ENCODE peak calls at places on chromosome 9, in five cellular contexts. One of them, this sample, is unnamed.

GRCh38 chr9:100111235-100111634 is 12.2 kb downstream of the INVS start:
- DNase-seq in left lung: peak
- DNase-seq in cardiac fibroblast: peak
- DNase-seq in CD8-positive, alpha-beta T cell: no peak
- DNase-seq in breast epithelium: no peak
- DNase-seq in this sample: peak

GRCh38 chr9:2987679-2988078 is 143.8 kb upstream of the PUM3 start:
- DNase-seq in left lung: no peak
- DNase-seq in cardiac fibroblast: no peak
- DNase-seq in CD8-positive, alpha-beta T cell: no peak
- DNase-seq in breast epithelium: no peak
- DNase-seq in this sample: no peak

GRCh38 chr9:109775516-109775915 is 4.5 kb upstream of the PALM2AKAP2 start:
- DNase-seq in left lung: no peak
- DNase-seq in cardiac fibroblast: peak
- DNase-seq in CD8-positive, alpha-beta T cell: no peak
- DNase-seq in breast epithelium: no peak
- DNase-seq in this sample: peak

GRCh38 chr9:71446499-71447411 is 321.6 kb downstream of the CEMIP2 start:
- DNase-seq in left lung: peak
- DNase-seq in cardiac fibroblast: peak
- DNase-seq in CD8-positive, alpha-beta T cell: no peak
- DNase-seq in breast epithelium: no peak
- DNase-seq in this sample: peak

GRCh38 chr9:29006603-29007002 is 1433.3 kb upstream of the C9orf72 start:
- DNase-seq in left lung: no peak
- DNase-seq in cardiac fibroblast: no peak
- DNase-seq in CD8-positive, alpha-beta T cell: no peak
- DNase-seq in breast epithelium: no peak
- DNase-seq in this sample: no peak

GRCh38 chr9:124812401-124813016 is 35.6 kb downstream of the OLFML2A start:
- DNase-seq in left lung: peak
- DNase-seq in cardiac fibroblast: peak
- DNase-seq in CD8-positive, alpha-beta T cell: no peak
- DNase-seq in breast epithelium: no peak
- DNase-seq in this sample: peak

GRCh38 chr9:132602207-132602606 is 19.8 kb downstream of the BARHL1 start:
- DNase-seq in left lung: no peak
- DNase-seq in cardiac fibroblast: no peak
- DNase-seq in CD8-positive, alpha-beta T cell: no peak
- DNase-seq in breast epithelium: no peak
- DNase-seq in this sample: no peak

GRCh38 chr9:37374892-37375291 is 47.6 kb upstream of the GRHPR start:
- DNase-seq in left lung: no peak
- DNase-seq in cardiac fibroblast: no peak
- DNase-seq in CD8-positive, alpha-beta T cell: no peak
- DNase-seq in breast epithelium: no peak
- DNase-seq in this sample: no peak

GRCh38 chr9:81318571-81318970 is 370.8 kb downstream of the TLE1 start:
- DNase-seq in left lung: no peak
- DNase-seq in cardiac fibroblast: peak
- DNase-seq in CD8-positive, alpha-beta T cell: no peak
- DNase-seq in breast epithelium: no peak
- DNase-seq in this sample: peak

GRCh38 chr9:36888551-36888950 is 145.5 kb downstream of the PAX5 start:
- DNase-seq in left lung: no peak
- DNase-seq in cardiac fibroblast: no peak
- DNase-seq in CD8-positive, alpha-beta T cell: no peak
- DNase-seq in breast epithelium: no peak
- DNase-seq in this sample: no peak

GRCh38 chr9:25397746-25398145 is 280.5 kb downstream of the TUSC1 start:
- DNase-seq in left lung: no peak
- DNase-seq in cardiac fibroblast: no peak
- DNase-seq in CD8-positive, alpha-beta T cell: no peak
- DNase-seq in breast epithelium: no peak
- DNase-seq in this sample: no peak

GRCh38 chr9:22975921-22976320 is 529.3 kb downstream of the DMRTA1 start:
- DNase-seq in left lung: no peak
- DNase-seq in cardiac fibroblast: peak
- DNase-seq in CD8-positive, alpha-beta T cell: no peak
- DNase-seq in breast epithelium: no peak
- DNase-seq in this sample: peak

GRCh38 chr9:133509179-133510083 is 15.3 kb downstream of the MYMK start:
- DNase-seq in left lung: peak
- DNase-seq in cardiac fibroblast: no peak
- DNase-seq in CD8-positive, alpha-beta T cell: peak
- DNase-seq in breast epithelium: no peak
- DNase-seq in this sample: no peak

GRCh38 chr9:83034587-83034986 is 28.4 kb downstream of the RASEF start:
- DNase-seq in left lung: no peak
- DNase-seq in cardiac fibroblast: no peak
- DNase-seq in CD8-positive, alpha-beta T cell: no peak
- DNase-seq in breast epithelium: no peak
- DNase-seq in this sample: peak

GRCh38 chr9:106961623-106962022 is 98.7 kb downstream of the ZNF462 start:
- DNase-seq in left lung: no peak
- DNase-seq in cardiac fibroblast: peak
- DNase-seq in CD8-positive, alpha-beta T cell: no peak
- DNase-seq in breast epithelium: no peak
- DNase-seq in this sample: no peak

GRCh38 chr9:133387680-133388079 is 11.5 kb downstream of the STKLD1 start:
- DNase-seq in left lung: no peak
- DNase-seq in cardiac fibroblast: no peak
- DNase-seq in CD8-positive, alpha-beta T cell: no peak
- DNase-seq in breast epithelium: peak
- DNase-seq in this sample: no peak

GRCh38 chr9:34139477-34140146 is 13.1 kb upstream of the DCAF12 start:
- DNase-seq in left lung: no peak
- DNase-seq in cardiac fibroblast: peak
- DNase-seq in CD8-positive, alpha-beta T cell: no peak
- DNase-seq in breast epithelium: no peak
- DNase-seq in this sample: peak

GRCh38 chr9:6007770-6008168 is 7.7 kb downstream of the RANBP6 start:
- DNase-seq in left lung: no peak
- DNase-seq in cardiac fibroblast: peak
- DNase-seq in CD8-positive, alpha-beta T cell: peak
- DNase-seq in breast epithelium: peak
- DNase-seq in this sample: peak

GRCh38 chr9:4117835-4118610 is 181.8 kb downstream of the GLIS3 start:
- DNase-seq in left lung: peak
- DNase-seq in cardiac fibroblast: no peak
- DNase-seq in CD8-positive, alpha-beta T cell: no peak
- DNase-seq in breast epithelium: no peak
- DNase-seq in this sample: no peak

GRCh38 chr9:93591706-93592388 is 15.5 kb downstream of the PHF2 start:
- DNase-seq in left lung: peak
- DNase-seq in cardiac fibroblast: no peak
- DNase-seq in CD8-positive, alpha-beta T cell: no peak
- DNase-seq in breast epithelium: no peak
- DNase-seq in this sample: no peak

GRCh38 chr9:127199001-127199791 is 65.4 kb upstream of the GARNL3 start:
- DNase-seq in left lung: no peak
- DNase-seq in cardiac fibroblast: peak
- DNase-seq in CD8-positive, alpha-beta T cell: peak
- DNase-seq in breast epithelium: peak
- DNase-seq in this sample: peak

GRCh38 chr9:75964431-75964830 is 74.0 kb downstream of the PCSK5 start:
- DNase-seq in left lung: no peak
- DNase-seq in cardiac fibroblast: peak
- DNase-seq in CD8-positive, alpha-beta T cell: no peak
- DNase-seq in breast epithelium: no peak
- DNase-seq in this sample: no peak

GRCh38 chr9:133514475-133515239 is 10.1 kb downstream of the MYMK start:
- DNase-seq in left lung: peak
- DNase-seq in cardiac fibroblast: no peak
- DNase-seq in CD8-positive, alpha-beta T cell: no peak
- DNase-seq in breast epithelium: no peak
- DNase-seq in this sample: no peak

GRCh38 chr9:110028281-110029075 is 179.5 kb downstream of the C9orf152 start:
- DNase-seq in left lung: no peak
- DNase-seq in cardiac fibroblast: peak
- DNase-seq in CD8-positive, alpha-beta T cell: no peak
- DNase-seq in breast epithelium: no peak
- DNase-seq in this sample: no peak

GRCh38 chr9:116286287-116286686 is 132.7 kb downstream of the PAPPA start:
- DNase-seq in left lung: no peak
- DNase-seq in cardiac fibroblast: no peak
- DNase-seq in CD8-positive, alpha-beta T cell: no peak
- DNase-seq in breast epithelium: no peak
- DNase-seq in this sample: no peak

GRCh38 chr9:112866662-112867274 is 23.9 kb downstream of the SLC46A2 start:
- DNase-seq in left lung: no peak
- DNase-seq in cardiac fibroblast: peak
- DNase-seq in CD8-positive, alpha-beta T cell: no peak
- DNase-seq in breast epithelium: no peak
- DNase-seq in this sample: peak

GRCh38 chr9:84216151-84216550 is 124.4 kb downstream of the SLC28A3 start:
- DNase-seq in left lung: no peak
- DNase-seq in cardiac fibroblast: peak
- DNase-seq in CD8-positive, alpha-beta T cell: no peak
- DNase-seq in breast epithelium: no peak
- DNase-seq in this sample: peak

GRCh38 chr9:133194597-133194996 is 14.5 kb downstream of the OBP2B start:
- DNase-seq in left lung: no peak
- DNase-seq in cardiac fibroblast: no peak
- DNase-seq in CD8-positive, alpha-beta T cell: no peak
- DNase-seq in breast epithelium: no peak
- DNase-seq in this sample: no peak

GRCh38 chr9:2260401-2261306 is 245.5 kb downstream of the SMARCA2 start:
- DNase-seq in left lung: no peak
- DNase-seq in cardiac fibroblast: peak
- DNase-seq in CD8-positive, alpha-beta T cell: no peak
- DNase-seq in breast epithelium: no peak
- DNase-seq in this sample: peak

GRCh38 chr9:124006448-124007156 is 5.0 kb upstream of the LHX2 start:
- DNase-seq in left lung: no peak
- DNase-seq in cardiac fibroblast: no peak
- DNase-seq in CD8-positive, alpha-beta T cell: no peak
- DNase-seq in breast epithelium: no peak
- DNase-seq in this sample: no peak

GRCh38 chr9:99967457-99967856 is 61.0 kb downstream of the STX17 start:
- DNase-seq in left lung: no peak
- DNase-seq in cardiac fibroblast: no peak
- DNase-seq in CD8-positive, alpha-beta T cell: no peak
- DNase-seq in breast epithelium: no peak
- DNase-seq in this sample: no peak

GRCh38 chr9:73845954-73846690 is 651.0 kb upstream of the RORB start:
- DNase-seq in left lung: no peak
- DNase-seq in cardiac fibroblast: no peak
- DNase-seq in CD8-positive, alpha-beta T cell: no peak
- DNase-seq in breast epithelium: no peak
- DNase-seq in this sample: no peak

GRCh38 chr9:132192728-132193127 is 30.9 kb downstream of the NTNG2 start:
- DNase-seq in left lung: no peak
- DNase-seq in cardiac fibroblast: no peak
- DNase-seq in CD8-positive, alpha-beta T cell: no peak
- DNase-seq in breast epithelium: no peak
- DNase-seq in this sample: no peak

DNA sequence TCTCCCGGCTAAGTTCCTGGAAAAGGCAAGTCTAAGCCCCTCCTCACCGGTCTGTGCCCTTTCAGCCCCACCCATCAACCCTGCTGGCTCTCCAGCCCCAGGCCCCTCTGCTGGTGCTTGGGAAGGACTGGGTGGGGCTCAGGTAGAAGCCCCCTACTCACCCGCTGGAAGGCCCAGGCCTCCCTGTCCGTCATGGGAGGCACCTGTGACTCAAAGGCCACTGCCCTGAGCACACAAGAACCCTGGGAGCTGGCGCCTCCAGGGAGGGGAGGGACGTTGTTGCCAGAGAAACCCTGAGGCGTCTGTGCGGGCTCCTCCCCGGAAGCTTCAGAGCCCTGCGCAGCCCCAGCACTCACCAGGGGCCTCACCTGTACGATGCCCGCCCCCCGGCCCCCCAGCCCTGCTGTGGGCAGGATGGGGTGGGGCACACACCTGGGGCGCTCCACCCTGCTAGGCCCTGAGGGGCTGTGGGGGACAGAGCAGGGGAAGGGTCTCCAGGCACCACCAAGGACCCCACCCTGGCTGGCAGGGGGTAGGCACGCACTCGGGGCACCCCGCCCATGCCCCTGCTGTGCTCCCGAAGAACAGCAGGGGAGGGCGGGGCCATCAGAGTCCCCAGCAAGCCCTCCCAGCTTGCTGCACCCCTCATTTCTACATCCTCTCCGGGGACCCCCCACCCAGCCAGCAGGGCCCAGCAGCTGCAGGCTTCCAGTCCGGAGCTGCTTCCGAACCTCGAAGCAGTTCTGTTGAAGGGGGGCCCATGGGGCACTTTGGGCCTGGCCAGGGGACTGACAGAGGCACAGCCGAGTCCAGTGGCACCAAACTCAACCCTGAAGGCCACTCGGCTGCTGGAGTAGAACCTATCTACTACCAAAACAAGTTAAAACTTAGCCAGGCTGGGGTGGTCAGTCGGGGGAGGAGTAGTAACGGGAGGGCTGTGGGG is 7.8 kb upstream of the CCDC187 start:
- DNase-seq in left lung: peak
- DNase-seq in cardiac fibroblast: no peak
- DNase-seq in CD8-positive, alpha-beta T cell: no peak
- DNase-seq in breast epithelium: no peak
- DNase-seq in this sample: no peak
- H3K4me3 ChIP-seq in left lung: no peak
- H3K4me3 ChIP-seq in cardiac fibroblast: no peak
- H3K4me3 ChIP-seq in CD8-positive, alpha-beta T cell: no peak
- H3K4me3 ChIP-seq in breast epithelium: no peak
- H3K4me3 ChIP-seq in this sample: no peak

DNA sequence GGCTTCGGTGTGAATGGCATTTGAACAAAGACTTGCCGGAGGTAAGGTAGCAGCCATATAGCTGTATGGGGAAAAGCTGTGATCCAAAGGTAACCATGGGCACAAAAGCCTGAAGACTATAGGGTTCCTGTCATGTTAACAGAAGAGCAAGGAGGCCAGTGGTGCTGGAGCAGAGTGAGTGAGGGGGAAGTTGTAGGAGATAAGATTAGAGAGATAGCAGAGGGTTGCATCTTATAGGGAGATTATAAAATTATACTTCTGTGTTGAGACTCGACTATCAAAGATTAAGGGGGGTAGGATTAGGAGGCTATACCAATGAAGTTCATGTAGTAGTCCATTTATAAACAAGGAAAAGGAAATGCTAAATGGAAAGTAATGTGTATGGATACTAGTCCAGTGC is 3.3 kb downstream of the NCBP1 start:
- DNase-seq in left lung: no peak
- DNase-seq in cardiac fibroblast: no peak
- DNase-seq in CD8-positive, alpha-beta T cell: no peak
- DNase-seq in breast epithelium: no peak
- DNase-seq in this sample: no peak
- H3K4me3 ChIP-seq in left lung: no peak
- H3K4me3 ChIP-seq in cardiac fibroblast: no peak
- H3K4me3 ChIP-seq in CD8-positive, alpha-beta T cell: no peak
- H3K4me3 ChIP-seq in breast epithelium: no peak
- H3K4me3 ChIP-seq in this sample: no peak

GRCh38 chr9:130137081-130137869 is 34.9 kb upstream of the NCS1 start:
- DNase-seq in left lung: no peak
- DNase-seq in cardiac fibroblast: peak
- DNase-seq in CD8-positive, alpha-beta T cell: no peak
- DNase-seq in breast epithelium: no peak
- DNase-seq in this sample: no peak
- H3K4me3 ChIP-seq in left lung: no peak
- H3K4me3 ChIP-seq in cardiac fibroblast: no peak
- H3K4me3 ChIP-seq in CD8-positive, alpha-beta T cell: no peak
- H3K4me3 ChIP-seq in breast epithelium: no peak
- H3K4me3 ChIP-seq in this sample: no peak

GRCh38 chr9:21789541-21790037 is 12.8 kb upstream of the MTAP start:
- DNase-seq in left lung: no peak
- DNase-seq in cardiac fibroblast: peak
- DNase-seq in CD8-positive, alpha-beta T cell: no peak
- DNase-seq in breast epithelium: no peak
- DNase-seq in this sample: peak
- H3K4me3 ChIP-seq in left lung: no peak
- H3K4me3 ChIP-seq in cardiac fibroblast: peak
- H3K4me3 ChIP-seq in CD8-positive, alpha-beta T cell: peak
- H3K4me3 ChIP-seq in breast epithelium: peak
- H3K4me3 ChIP-seq in this sample: peak

This sample was measured in AG10803.